ENCODE peak calls at places on chromosome 12, in nine cellular contexts. Q is fibroblast of the aortic adventitia; P is WTC11; D is Panc1; R is activated CD4-positive, CD25-positive, alpha-beta regulatory T cell; H is PC-9; Z is left cardiac atrium; K is activated effector memory CD4-positive, alpha-beta T cell treated with Interleukin-2 at 50 U/mL for 16 hours; J is A172. F is an unnamed sample.

GRCh38 chr12:100576311-100577036 is 3.0 kb downstream of the GAS2L3 start:
- DNase-seq in Q (peak), P (no peak), D (peak), R (no peak), H (no peak), Z (no peak), K (no peak), J (peak), F (no peak)

GRCh38 chr12:88242161-88242925 is 100.2 kb downstream of the TMTC3 start:
- DNase-seq in Q (peak), P (no peak), D (peak), R (no peak), H (peak), Z (peak), K (no peak), J (peak), F (peak)

GRCh38 chr12:69266045-69266635 is 26.8 kb downstream of the CPSF6 start:
- DNase-seq in Q (peak), P (no peak), D (peak), R (no peak), H (no peak), Z (no peak), K (no peak), J (peak), F (peak)

GRCh38 chr12:32051511-32052299 is 54.9 kb upstream of the BICD1 start:
- DNase-seq in Q (peak), P (no peak), D (peak), R (no peak), H (peak), Z (no peak), K (no peak), J (peak), F (no peak)

GRCh38 chr12:20520572-20520971 is 152.2 kb downstream of the PDE3A start:
- DNase-seq in Q (no peak), P (no peak), D (no peak), R (no peak), H (no peak), Z (no peak), K (no peak), J (no peak), F (no peak)

GRCh38 chr12:65648461-65648860 is 175.8 kb upstream of the HMGA2 start:
- DNase-seq in Q (no peak), P (no peak), D (no peak), R (no peak), H (no peak), Z (no peak), K (no peak), J (no peak), F (no peak)

GRCh38 chr12:19643635-19644034 is 204.3 kb downstream of the AEBP2 start:
- DNase-seq in Q (peak), P (no peak), D (no peak), R (no peak), H (peak), Z (no peak), K (no peak), J (peak), F (peak)

GRCh38 chr12:86838709-86839108 is 582.5 kb upstream of the MGAT4C start:
- DNase-seq in Q (peak), P (no peak), D (no peak), R (no peak), H (no peak), Z (no peak), K (no peak), J (no peak), F (no peak)

GRCh38 chr12:52522346-52523011 is 2.3 kb upstream of the KRT5 start:
- DNase-seq in Q (no peak), P (no peak), D (no peak), R (no peak), H (peak), Z (no peak), K (no peak), J (peak), F (no peak)

GRCh38 chr12:27257104-27257848 is 13.2 kb downstream of the STK38L start:
- DNase-seq in Q (no peak), P (no peak), D (no peak), R (no peak), H (no peak), Z (no peak), K (no peak), J (no peak), F (no peak)

GRCh38 chr12:108633534-108634224 is at the start of gene SELPLG:
- DNase-seq in Q (no peak), P (no peak), D (no peak), R (peak), H (no peak), Z (peak), K (peak), J (no peak), F (no peak)

GRCh38 chr12:120234643-120235368 is 30.7 kb downstream of the PXN start:
- DNase-seq in Q (peak), P (peak), D (peak), R (no peak), H (peak), Z (peak), K (no peak), J (peak), F (no peak)

GRCh38 chr12:110168732-110169455 is 44.7 kb downstream of the IFT81 start:
- DNase-seq in Q (no peak), P (no peak), D (no peak), R (no peak), H (no peak), Z (no peak), K (no peak), J (no peak), F (no peak)

GRCh38 chr12:108046633-108047032 is 82.5 kb upstream of the WSCD2 start:
- DNase-seq in Q (no peak), P (no peak), D (no peak), R (no peak), H (no peak), Z (no peak), K (no peak), J (no peak), F (no peak)

GRCh38 chr12:97277030-97277429 is 185.6 kb upstream of the RMST start:
- DNase-seq in Q (no peak), P (no peak), D (no peak), R (no peak), H (no peak), Z (no peak), K (no peak), J (no peak), F (no peak)

GRCh38 chr12:117189725-117190209 is 503 bp downstream of the FBXO21 start:
- DNase-seq in Q (peak), P (peak), D (no peak), R (peak), H (peak), Z (peak), K (peak), J (peak), F (no peak)

GRCh38 chr12:119195256-119195655 is 16.5 kb downstream of the HSPB8 start:
- DNase-seq in Q (no peak), P (no peak), D (no peak), R (no peak), H (no peak), Z (no peak), K (no peak), J (no peak), F (no peak)

GRCh38 chr12:121264135-121264534 is 32.4 kb downstream of the CAMKK2 start:
- DNase-seq in Q (no peak), P (no peak), D (no peak), R (no peak), H (no peak), Z (no peak), K (no peak), J (no peak), F (no peak)

GRCh38 chr12:88839486-88839885 is 259.2 kb upstream of the KITLG start:
- DNase-seq in Q (no peak), P (no peak), D (no peak), R (no peak), H (no peak), Z (no peak), K (no peak), J (no peak), F (no peak)

GRCh38 chr12:42730286-42730685 is 140.7 kb upstream of the PRICKLE1 start:
- DNase-seq in Q (no peak), P (no peak), D (no peak), R (no peak), H (no peak), Z (no peak), K (no peak), J (no peak), F (no peak)

GRCh38 chr12:76201758-76202157 is 117.3 kb upstream of the NAP1L1 start:
- DNase-seq in Q (no peak), P (no peak), D (no peak), R (no peak), H (no peak), Z (no peak), K (no peak), J (no peak), F (no peak)

GRCh38 chr12:31225656-31226535 is 100.1 kb downstream of the SINHCAF start:
- DNase-seq in Q (no peak), P (no peak), D (no peak), R (no peak), H (no peak), Z (no peak), K (no peak), J (no peak), F (no peak)

GRCh38 chr12:6552140-6552551 is 3.7 kb downstream of the IFFO1 start:
- DNase-seq in Q (peak), P (no peak), D (no peak), R (no peak), H (no peak), Z (peak), K (no peak), J (peak), F (no peak)

GRCh38 chr12:94149781-94150482 is 1.6 kb downstream of the PLXNC1 start:
- DNase-seq in Q (no peak), P (peak), D (no peak), R (no peak), H (no peak), Z (peak), K (no peak), J (no peak), F (no peak)

GRCh38 chr12:50747817-50748216 is 16.1 kb upstream of the ATF1 start:
- DNase-seq in Q (no peak), P (no peak), D (no peak), R (no peak), H (no peak), Z (no peak), K (no peak), J (no peak), F (no peak)

GRCh38 chr12:106914796-106915634 is 40.7 kb upstream of the TMEM263 start:
- DNase-seq in Q (no peak), P (no peak), D (no peak), R (no peak), H (no peak), Z (no peak), K (no peak), J (no peak), F (no peak)

GRCh38 chr12:72272731-72273498 is 745 bp downstream of the TRHDE start:
- DNase-seq in Q (no peak), P (peak), D (no peak), R (no peak), H (no peak), Z (peak), K (no peak), J (no peak), F (no peak)

GRCh38 chr12:121817648-121818043 is 13.8 kb downstream of the SETD1B start:
- DNase-seq in Q (no peak), P (no peak), D (no peak), R (no peak), H (no peak), Z (no peak), K (no peak), J (no peak), F (no peak)

GRCh38 chr12:26699237-26699636 is 133.8 kb downstream of the ITPR2 start:
- DNase-seq in Q (no peak), P (no peak), D (no peak), R (no peak), H (no peak), Z (no peak), K (no peak), J (no peak), F (no peak)

GRCh38 chr12:13273850-13274249 is 77.3 kb downstream of the EMP1 start:
- DNase-seq in Q (peak), P (no peak), D (no peak), R (no peak), H (no peak), Z (no peak), K (no peak), J (no peak), F (no peak)

GRCh38 chr12:128823216-128823915 is 392 bp downstream of the SLC15A4 start:
- DNase-seq in Q (no peak), P (peak), D (no peak), R (peak), H (peak), Z (peak), K (no peak), J (no peak), F (no peak)

F was measured in glomerular endothelial cell.